ENCODE peak calls at places on chromosomes 12 and 14, in six cellular contexts. Y, D, V, W, C and O are unnamed samples.
A peak's percentile ranks its signal among the peaks of the same experiment; 100 is the strongest.

GRCh38 chr14:46405095-46405494 is 246.5 kb downstream of the RPL10L start:
- DNase-seq in Y (no peak), D (no peak), V (no peak), W (no peak), C (no peak), O (no peak)

GRCh38 chr12:65824314-65824563 is at the start of gene HMGA2:
- DNase-seq in Y (no peak), D (no peak), V (no peak), W (no peak), C (peak; percentile 1), O (no peak)

GRCh38 chr12:6049992-6050391 is 74.5 kb downstream of the VWF start:
- DNase-seq in Y (no peak), D (no peak), V (no peak), W (no peak), C (no peak), O (no peak)

GRCh38 chr14:44700184-44700583 is 193.1 kb upstream of the FSCB start:
- DNase-seq in Y (no peak), D (no peak), V (no peak), W (no peak), C (no peak), O (no peak)

GRCh38 chr12:57475271-57476161 is 4.2 kb downstream of the ARHGAP9 start:
- DNase-seq in Y (no peak), D (no peak), V (no peak), W (no peak), C (no peak), O (no peak)

GRCh38 chr14:34711169-34711568 is 3.2 kb downstream of the CFL2 start:
- DNase-seq in Y (no peak), D (no peak), V (no peak), W (no peak), C (no peak), O (no peak)

GRCh38 chr12:109962388-109962787 is 33.8 kb downstream of the GIT2 start:
- DNase-seq in Y (no peak), D (no peak), V (no peak), W (no peak), C (no peak), O (no peak)

GRCh38 chr12:89951050-89951693 is 242.5 kb upstream of the ATP2B1 start:
- DNase-seq in Y (no peak), D (no peak), V (peak; percentile 38), W (no peak), C (no peak), O (peak; percentile 19)